ENCODE peak calls at places on chromosomes 11 and 22, in five cellular contexts. One of them, this sample, is unnamed.

GRCh38 chr11:47355283-47356128 is 3.0 kb upstream of the MYBPC3 start:
- DNase-seq in RWPE2: peak
- DNase-seq in effector memory CD8-positive, alpha-beta T cell: no peak
- DNase-seq in GDM1: peak
- DNase-seq in NCI-H1436: peak
- DNase-seq in this sample: peak

GRCh38 chr11:71193431-71193830 is 58.9 kb downstream of the SHANK2 start:
- DNase-seq in RWPE2: no peak
- DNase-seq in effector memory CD8-positive, alpha-beta T cell: no peak
- DNase-seq in GDM1: no peak
- DNase-seq in NCI-H1436: no peak
- DNase-seq in this sample: no peak

GRCh38 chr11:27703453-27703852 is 3.2 kb upstream of the BDNF start:
- DNase-seq in RWPE2: no peak
- DNase-seq in effector memory CD8-positive, alpha-beta T cell: no peak
- DNase-seq in GDM1: no peak
- DNase-seq in NCI-H1436: no peak
- DNase-seq in this sample: no peak

GRCh38 chr22:42648368-42649260 is 578 bp downstream of the CYB5R3 start:
- DNase-seq in RWPE2: no peak
- DNase-seq in effector memory CD8-positive, alpha-beta T cell: peak
- DNase-seq in GDM1: no peak
- DNase-seq in NCI-H1436: no peak
- DNase-seq in this sample: no peak

GRCh38 chr11:19498986-19499669 is 213.5 kb upstream of the NAV2 start:
- DNase-seq in RWPE2: no peak
- DNase-seq in effector memory CD8-positive, alpha-beta T cell: no peak
- DNase-seq in GDM1: no peak
- DNase-seq in NCI-H1436: peak
- DNase-seq in this sample: no peak

GRCh38 chr11:47477323-47477722 is 28.4 kb upstream of the RAPSN start:
- DNase-seq in RWPE2: no peak
- DNase-seq in effector memory CD8-positive, alpha-beta T cell: no peak
- DNase-seq in GDM1: no peak
- DNase-seq in NCI-H1436: no peak
- DNase-seq in this sample: no peak

GRCh38 chr22:22421392-22421791 is 87.2 kb downstream of the ZNF280B start:
- DNase-seq in RWPE2: no peak
- DNase-seq in effector memory CD8-positive, alpha-beta T cell: no peak
- DNase-seq in GDM1: no peak
- DNase-seq in NCI-H1436: no peak
- DNase-seq in this sample: no peak

GRCh38 chr11:124535552-124536232 is 7.8 kb downstream of the OR8B12 start:
- DNase-seq in RWPE2: no peak
- DNase-seq in effector memory CD8-positive, alpha-beta T cell: no peak
- DNase-seq in GDM1: no peak
- DNase-seq in NCI-H1436: no peak
- DNase-seq in this sample: no peak

GRCh38 chr22:26585104-26585790 is 4.7 kb downstream of the TPST2 start:
- DNase-seq in RWPE2: peak
- DNase-seq in effector memory CD8-positive, alpha-beta T cell: no peak
- DNase-seq in GDM1: no peak
- DNase-seq in NCI-H1436: no peak
- DNase-seq in this sample: no peak